ENCODE peak calls at places on chromosomes 13 and 19, in four cellular contexts. One of them, this sample, is unnamed. For H3K36me3, the result is how much of the 10 kb centered on the place peaks cover.

GRCh38 chr19:58562126-58563033 is 4.0 kb upstream of the UBE2M start:
- DNase-seq in uterus: no peak
- DNase-seq in tibial nerve: no peak
- DNase-seq in mammary epithelial cell: peak
- DNase-seq in this sample: no peak

GRCh38 chr13:29525757-29526156 is 69.7 kb downstream of the SLC7A1 start:
- DNase-seq in uterus: no peak
- DNase-seq in tibial nerve: no peak
- DNase-seq in mammary epithelial cell: no peak
- DNase-seq in this sample: no peak

GRCh38 chr13:36848228-36848982 is 29.4 kb downstream of the RFXAP start:
- DNase-seq in uterus: no peak
- DNase-seq in tibial nerve: no peak
- DNase-seq in mammary epithelial cell: no peak
- DNase-seq in this sample: no peak

GRCh38 chr19:50629801-50630200 is 9.9 kb downstream of the SYT3 start:
- DNase-seq in uterus: no peak
- DNase-seq in tibial nerve: no peak
- DNase-seq in mammary epithelial cell: no peak
- DNase-seq in this sample: no peak

GRCh38 chr13:40897058-40897457 is 107.6 kb downstream of the SLC25A15 start:
- DNase-seq in uterus: no peak
- DNase-seq in tibial nerve: no peak
- DNase-seq in mammary epithelial cell: no peak
- DNase-seq in this sample: no peak

GRCh38 chr13:69279213-69279612 is 828.4 kb upstream of the ATXN8OS start:
- DNase-seq in uterus: no peak
- DNase-seq in tibial nerve: no peak
- DNase-seq in mammary epithelial cell: no peak
- DNase-seq in this sample: no peak

GRCh38 chr19:49347191-49347590 is 12.0 kb downstream of the CD37 start:
- DNase-seq in uterus: no peak
- DNase-seq in tibial nerve: no peak
- DNase-seq in mammary epithelial cell: no peak
- DNase-seq in this sample: no peak

GRCh38 chr13:52916483-52916990 is 68.1 kb upstream of the PCDH8 start:
- DNase-seq in uterus: no peak
- DNase-seq in tibial nerve: no peak
- DNase-seq in mammary epithelial cell: no peak
- DNase-seq in this sample: no peak

GRCh38 chr19:4115050-4115817 is 8.7 kb downstream of the MAP2K2 start:
- DNase-seq in uterus: no peak
- DNase-seq in tibial nerve: no peak
- DNase-seq in mammary epithelial cell: no peak
- DNase-seq in this sample: peak

GRCh38 chr19:13132471-13133166 is 14.6 kb downstream of the NACC1 start:
- DNase-seq in uterus: no peak
- DNase-seq in tibial nerve: no peak
- DNase-seq in mammary epithelial cell: peak
- DNase-seq in this sample: no peak

GRCh38 chr13:51638497-51638871 is 54.2 kb downstream of the WDFY2 start:
- DNase-seq in uterus: no peak
- DNase-seq in tibial nerve: no peak
- DNase-seq in mammary epithelial cell: peak
- DNase-seq in this sample: no peak

GRCh38 chr13:113029487-113030258 is 60.7 kb downstream of the MCF2L start:
- DNase-seq in uterus: no peak
- DNase-seq in tibial nerve: no peak
- DNase-seq in mammary epithelial cell: no peak
- DNase-seq in this sample: peak

GRCh38 chr13:49560270-49561063 is 24.9 kb downstream of the RCBTB1 start:
- DNase-seq in uterus: no peak
- DNase-seq in tibial nerve: no peak
- DNase-seq in mammary epithelial cell: peak
- DNase-seq in this sample: peak

GRCh38 chr13:45238945-45239795 is 38.3 kb upstream of the KCTD4 start:
- DNase-seq in uterus: no peak
- DNase-seq in tibial nerve: no peak
- DNase-seq in mammary epithelial cell: peak
- DNase-seq in this sample: no peak

GRCh38 chr13:20608438-20609020 is 41.6 kb downstream of the IFT88 start:
- DNase-seq in uterus: no peak
- DNase-seq in tibial nerve: no peak
- DNase-seq in mammary epithelial cell: no peak
- DNase-seq in this sample: no peak

GRCh38 chr13:71672527-71672926 is 194.5 kb downstream of the DACH1 start:
- DNase-seq in uterus: no peak
- DNase-seq in tibial nerve: no peak
- DNase-seq in mammary epithelial cell: no peak
- DNase-seq in this sample: no peak

GRCh38 chr13:69180025-69180424 is 927.6 kb upstream of the ATXN8OS start:
- DNase-seq in uterus: no peak
- DNase-seq in tibial nerve: no peak
- DNase-seq in mammary epithelial cell: no peak
- DNase-seq in this sample: no peak

GRCh38 chr13:100673831-100674362 is 698 bp downstream of the TMTC4 start:
- DNase-seq in uterus: peak
- DNase-seq in tibial nerve: peak
- DNase-seq in mammary epithelial cell: peak
- DNase-seq in this sample: peak

GRCh38 chr19:40831502-40832430 is 18.5 kb downstream of the CYP2A6 start:
- DNase-seq in uterus: no peak
- DNase-seq in tibial nerve: peak
- DNase-seq in mammary epithelial cell: peak
- DNase-seq in this sample: no peak

GRCh38 chr19:46791944-46792343 is 3.5 kb upstream of the SLC1A5 start:
- DNase-seq in uterus: no peak
- DNase-seq in tibial nerve: no peak
- DNase-seq in mammary epithelial cell: no peak
- DNase-seq in this sample: no peak

GRCh38 chr13:78131811-78132210 is 213.2 kb upstream of the EDNRB start:
- DNase-seq in uterus: no peak
- DNase-seq in tibial nerve: no peak
- DNase-seq in mammary epithelial cell: no peak
- DNase-seq in this sample: no peak

GRCh38 chr19:12997225-12997966 is 2.1 kb downstream of the NFIX start:
- DNase-seq in uterus: no peak
- DNase-seq in tibial nerve: peak
- DNase-seq in mammary epithelial cell: no peak
- DNase-seq in this sample: no peak

GRCh38 chr19:39082745-39083598 is 1.2 kb upstream of the ACP7 start:
- DNase-seq in uterus: no peak
- DNase-seq in tibial nerve: no peak
- DNase-seq in mammary epithelial cell: peak
- DNase-seq in this sample: no peak

GRCh38 chr13:68173111-68173510 is 943.0 kb upstream of the PCDH9 start:
- DNase-seq in uterus: no peak
- DNase-seq in tibial nerve: no peak
- DNase-seq in mammary epithelial cell: peak
- DNase-seq in this sample: no peak

GRCh38 chr13:76019421-76020044 is 383.4 kb downstream of the LMO7 start:
- DNase-seq in uterus: no peak
- DNase-seq in tibial nerve: no peak
- DNase-seq in mammary epithelial cell: no peak
- DNase-seq in this sample: peak

GRCh38 chr19:36665832-36666231 is 805 bp downstream of the ZNF461 start:
- DNase-seq in uterus: no peak
- DNase-seq in tibial nerve: no peak
- DNase-seq in mammary epithelial cell: no peak
- DNase-seq in this sample: no peak

GRCh38 chr13:42116225-42116624 is 67.8 kb downstream of the DGKH start:
- DNase-seq in uterus: no peak
- DNase-seq in tibial nerve: no peak
- DNase-seq in mammary epithelial cell: peak
- DNase-seq in this sample: no peak

GRCh38 chr13:49086711-49087110 is 111.0 kb downstream of the FNDC3A start:
- DNase-seq in uterus: no peak
- DNase-seq in tibial nerve: no peak
- DNase-seq in mammary epithelial cell: peak
- DNase-seq in this sample: no peak

GRCh38 chr13:31369213-31369612 is 169.4 kb downstream of the B3GLCT start:
- DNase-seq in uterus: no peak
- DNase-seq in tibial nerve: no peak
- DNase-seq in mammary epithelial cell: no peak
- DNase-seq in this sample: no peak

GRCh38 chr19:18611327-18612050 is 1.2 kb upstream of the TMEM59L start:
- DNase-seq in uterus: no peak
- DNase-seq in tibial nerve: no peak
- DNase-seq in mammary epithelial cell: no peak
- DNase-seq in this sample: no peak

GRCh38 chr13:77184455-77184854 is 142.4 kb downstream of the MYCBP2 start:
- DNase-seq in uterus: no peak
- DNase-seq in tibial nerve: no peak
- DNase-seq in mammary epithelial cell: peak
- DNase-seq in this sample: no peak

GRCh38 chr19:48678201-48678600 is 5.4 kb upstream of the NTN5 start:
- DNase-seq in uterus: no peak
- DNase-seq in tibial nerve: no peak
- DNase-seq in mammary epithelial cell: no peak
- DNase-seq in this sample: no peak

GRCh38 chr13:33349996-33350826 is 64.7 kb upstream of the STARD13 start:
- DNase-seq in uterus: peak
- DNase-seq in tibial nerve: peak
- DNase-seq in mammary epithelial cell: no peak
- DNase-seq in this sample: peak

GRCh38 chr13:99523838-99524237 is 22.6 kb downstream of the TM9SF2 start:
- DNase-seq in uterus: no peak
- DNase-seq in tibial nerve: no peak
- DNase-seq in mammary epithelial cell: no peak
- DNase-seq in this sample: no peak

GRCh38 chr13:99528547-99528946 is 27.3 kb downstream of the TM9SF2 start:
- DNase-seq in uterus: no peak
- DNase-seq in tibial nerve: no peak
- DNase-seq in mammary epithelial cell: no peak
- DNase-seq in this sample: no peak

GRCh38 chr13:99526549-99526948 is 25.3 kb downstream of the TM9SF2 start:
- DNase-seq in uterus: no peak
- DNase-seq in tibial nerve: no peak
- DNase-seq in mammary epithelial cell: no peak
- DNase-seq in this sample: peak

GRCh38 chr13:99525967-99526366 is 24.7 kb downstream of the TM9SF2 start:
- DNase-seq in uterus: no peak
- DNase-seq in tibial nerve: no peak
- DNase-seq in mammary epithelial cell: no peak
- DNase-seq in this sample: no peak

GRCh38 chr13:99527346-99527745 is 26.1 kb downstream of the TM9SF2 start:
- DNase-seq in uterus: no peak
- DNase-seq in tibial nerve: no peak
- DNase-seq in mammary epithelial cell: no peak
- DNase-seq in this sample: no peak
- H3K36me3 ChIP-seq in uterus: under half
- H3K36me3 ChIP-seq in tibial nerve: under half
- H3K36me3 ChIP-seq in mammary epithelial cell: under half
- H3K36me3 ChIP-seq in this sample: under half

GRCh38 chr19:10981496-10981895 is 20.7 kb downstream of the SMARCA4 start:
- DNase-seq in uterus: no peak
- DNase-seq in tibial nerve: no peak
- DNase-seq in mammary epithelial cell: no peak
- DNase-seq in this sample: no peak

GRCh38 chr19:10987621-10988297 is 26.9 kb downstream of the SMARCA4 start:
- DNase-seq in uterus: no peak
- DNase-seq in tibial nerve: no peak
- DNase-seq in mammary epithelial cell: no peak
- DNase-seq in this sample: no peak

GRCh38 chr19:10986301-10987127 is 25.7 kb downstream of the SMARCA4 start:
- DNase-seq in uterus: no peak
- DNase-seq in tibial nerve: no peak
- DNase-seq in mammary epithelial cell: no peak
- DNase-seq in this sample: no peak

GRCh38 chr19:10985502-10985901 is 24.7 kb downstream of the SMARCA4 start:
- DNase-seq in uterus: no peak
- DNase-seq in tibial nerve: no peak
- DNase-seq in mammary epithelial cell: no peak
- DNase-seq in this sample: no peak

GRCh38 chr19:10984166-10984735 is 23.4 kb downstream of the SMARCA4 start:
- DNase-seq in uterus: no peak
- DNase-seq in tibial nerve: no peak
- DNase-seq in mammary epithelial cell: no peak
- DNase-seq in this sample: no peak
- H3K36me3 ChIP-seq in uterus: under half
- H3K36me3 ChIP-seq in tibial nerve: under half
- H3K36me3 ChIP-seq in mammary epithelial cell: under half
- H3K36me3 ChIP-seq in this sample: under half

GRCh38 chr13:99053636-99054233 is 75.9 kb upstream of the DOCK9 start:
- DNase-seq in uterus: no peak
- DNase-seq in tibial nerve: no peak
- DNase-seq in mammary epithelial cell: no peak
- DNase-seq in this sample: no peak

GRCh38 chr13:99050983-99051488 is 73.2 kb upstream of the DOCK9 start:
- DNase-seq in uterus: no peak
- DNase-seq in tibial nerve: no peak
- DNase-seq in mammary epithelial cell: no peak
- DNase-seq in this sample: no peak

GRCh38 chr13:99056381-99057014 is 78.6 kb upstream of the DOCK9 start:
- DNase-seq in uterus: no peak
- DNase-seq in tibial nerve: no peak
- DNase-seq in mammary epithelial cell: peak
- DNase-seq in this sample: no peak

GRCh38 chr13:99055286-99056073 is 77.6 kb upstream of the DOCK9 start:
- DNase-seq in uterus: no peak
- DNase-seq in tibial nerve: no peak
- DNase-seq in mammary epithelial cell: no peak
- DNase-seq in this sample: no peak

GRCh38 chr13:99051768-99052455 is 74.0 kb upstream of the DOCK9 start:
- DNase-seq in uterus: no peak
- DNase-seq in tibial nerve: no peak
- DNase-seq in mammary epithelial cell: no peak
- DNase-seq in this sample: no peak
- H3K36me3 ChIP-seq in uterus: under half
- H3K36me3 ChIP-seq in tibial nerve: under half
- H3K36me3 ChIP-seq in mammary epithelial cell: under half
- H3K36me3 ChIP-seq in this sample: under half

GRCh38 chr13:99296270-99296865 is 10.8 kb downstream of the GPR183 start:
- DNase-seq in uterus: no peak
- DNase-seq in tibial nerve: no peak
- DNase-seq in mammary epithelial cell: no peak
- DNase-seq in this sample: no peak
- H3K36me3 ChIP-seq in uterus: under half
- H3K36me3 ChIP-seq in tibial nerve: under half
- H3K36me3 ChIP-seq in mammary epithelial cell: under half
- H3K36me3 ChIP-seq in this sample: under half

GRCh38 chr13:22735381-22735995 is 445.3 kb upstream of the SGCG start:
- DNase-seq in uterus: no peak
- DNase-seq in tibial nerve: no peak
- DNase-seq in mammary epithelial cell: no peak
- DNase-seq in this sample: no peak
- H3K36me3 ChIP-seq in uterus: under half
- H3K36me3 ChIP-seq in tibial nerve: under half
- H3K36me3 ChIP-seq in mammary epithelial cell: under half
- H3K36me3 ChIP-seq in this sample: under half

This sample was measured in testis.